ENCODE peak calls at places on chromosomes 12 and 14, in four cellular contexts. R is prostate gland, E is brain microvascular endothelial cell, H is heart right ventricle. B is an unnamed sample.

GRCh38 chr12:20142956-20143355 is 225.4 kb upstream of the PDE3A start:
- DNase-seq in R (no peak), E (no peak), H (no peak), B (no peak)

GRCh38 chr14:82642425-82642824 is 1108.8 kb upstream of the SEL1L start:
- DNase-seq in R (no peak), E (no peak), H (no peak), B (no peak)

GRCh38 chr12:92717202-92717601 is 14.4 kb downstream of the PLEKHG7 start:
- DNase-seq in R (no peak), E (peak; percentile 19), H (no peak), B (no peak)

GRCh38 chr14:78455896-78456435 is 285.8 kb downstream of the NRXN3 start:
- DNase-seq in R (no peak), E (no peak), H (no peak), B (peak; percentile 1)

GRCh38 chr14:49549881-49550280 is 36.3 kb downstream of the RPS29 start:
- DNase-seq in R (no peak), E (peak; percentile 26), H (no peak), B (no peak)

GRCh38 chr14:72736791-72737559 is 156.9 kb downstream of the DPF3 start:
- DNase-seq in R (no peak), E (no peak), H (no peak), B (no peak)

GRCh38 chr12:89671469-89671868 is 37.2 kb downstream of the ATP2B1 start:
- DNase-seq in R (no peak), E (peak; percentile 45), H (no peak), B (no peak)

GRCh38 chr12:120006248-120006975 is 17.4 kb downstream of the BICDL1 start:
- DNase-seq in R (no peak), E (no peak), H (no peak), B (no peak)

GRCh38 chr14:94058128-94058673 is 22.8 kb downstream of the DDX24 start:
- DNase-seq in R (no peak), E (no peak), H (no peak), B (no peak)

GRCh38 chr14:69351911-69352310 is 46.2 kb downstream of the ERH start:
- DNase-seq in R (no peak), E (no peak), H (no peak), B (no peak)

GRCh38 chr12:104630230-104630670 is 173.5 kb downstream of the CHST11 start:
- DNase-seq in R (no peak), E (no peak), H (no peak), B (no peak)

GRCh38 chr14:55104051-55104954 is 24.7 kb upstream of the LGALS3 start:
- DNase-seq in R (no peak), E (no peak), H (no peak), B (no peak)

GRCh38 chr14:55099741-55100140 is 29.3 kb upstream of the LGALS3 start:
- DNase-seq in R (no peak), E (no peak), H (no peak), B (no peak)

GRCh38 chr14:55102141-55102547 is 26.9 kb upstream of the LGALS3 start:
- DNase-seq in R (peak; percentile 80), E (peak; percentile 76), H (peak; percentile 77), B (peak; percentile 52)

GRCh38 chr14:55103005-55103640 is 25.9 kb upstream of the LGALS3 start:
- DNase-seq in R (peak; percentile 95), E (peak; percentile 86), H (peak; percentile 72), B (no peak)

GRCh38 chr14:55101698-55102097 is 27.4 kb upstream of the LGALS3 start:
- DNase-seq in R (no peak), E (no peak), H (no peak), B (no peak)
- H3K27ac ChIP-seq in R (peak overlapping the region; percentile 89), E (peak overlapping the region; percentile 80), H (peak overlapping the region; percentile 88), B (no peak overlapping the region)

GRCh38 chr12:47277972-47278448 is 198.3 kb upstream of the AMIGO2 start:
- DNase-seq in R (no peak), E (peak; percentile 81), H (no peak), B (no peak)

GRCh38 chr12:47273191-47273626 is 193.4 kb upstream of the AMIGO2 start:
- DNase-seq in R (no peak), E (no peak), H (no peak), B (no peak)

GRCh38 chr12:47274725-47275124 is 195.0 kb upstream of the AMIGO2 start:
- DNase-seq in R (no peak), E (no peak), H (no peak), B (no peak)

GRCh38 chr12:47277071-47277408 is 197.3 kb upstream of the AMIGO2 start:
- DNase-seq in R (peak; percentile 81), E (no peak), H (no peak), B (no peak)

DNA sequence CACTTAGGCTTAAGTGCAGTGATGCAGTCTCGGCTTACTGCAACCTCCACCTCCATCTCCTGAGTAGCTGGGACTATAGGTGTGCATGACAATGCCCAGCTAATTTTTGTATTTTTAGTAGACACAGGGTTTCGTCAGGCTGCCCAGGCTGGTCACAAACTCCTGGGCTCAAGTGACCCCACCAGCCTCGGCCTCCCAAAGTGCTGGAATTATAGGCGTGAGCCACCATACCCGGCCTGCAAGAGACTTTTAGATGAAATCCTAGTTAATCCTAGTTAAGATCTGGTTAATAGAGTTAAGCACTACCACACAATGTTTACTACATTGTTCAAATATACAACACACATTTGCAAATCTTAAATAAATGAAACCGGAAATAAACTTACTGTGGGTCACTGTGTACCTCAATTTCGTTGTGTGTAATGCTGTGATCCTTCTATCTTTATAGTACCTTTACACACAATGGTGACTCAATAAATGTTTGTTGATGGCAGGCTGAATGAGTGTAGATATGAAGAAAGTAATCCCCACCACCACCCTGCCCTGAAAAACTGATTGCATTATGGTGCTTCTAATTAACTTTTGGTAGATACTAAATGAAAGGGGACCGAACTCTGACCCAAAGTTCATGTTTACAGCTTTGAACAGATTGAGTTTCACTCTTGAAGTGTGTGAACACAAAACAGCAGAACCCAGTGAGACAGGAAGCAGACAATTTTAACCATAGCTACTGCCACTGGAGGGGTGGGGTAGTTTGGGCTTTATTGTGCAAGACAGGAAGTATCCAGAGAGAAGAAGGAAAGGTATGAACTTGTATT is 196.7 kb upstream of the AMIGO2 start:
- DNase-seq in R (no peak), E (no peak), H (peak; percentile 49), B (no peak)
- H3K27ac ChIP-seq in R (no peak overlapping the region), E (peak overlapping the region; percentile 57), H (peak overlapping the region; percentile 10), B (no peak overlapping the region)

DNA sequence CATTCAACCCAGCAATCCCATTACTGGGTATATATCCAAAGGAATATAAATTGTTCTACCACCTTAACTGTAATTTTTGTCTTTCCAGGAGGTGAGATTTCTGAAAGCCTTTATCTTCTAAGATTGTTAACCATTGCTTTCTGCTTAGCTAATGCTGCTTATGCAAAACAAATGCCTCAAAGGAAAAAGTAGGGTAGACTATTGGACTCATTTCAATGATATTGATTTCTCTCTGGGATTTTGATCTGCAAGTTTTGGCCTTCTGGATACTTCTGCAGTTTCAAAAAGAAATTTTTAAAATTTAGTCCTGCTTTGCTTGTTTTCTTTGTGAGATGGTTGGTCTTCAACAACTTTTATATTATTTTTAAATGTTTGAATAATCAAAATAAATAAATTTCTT is 108.6 kb downstream of the SLC38A4 start:
- DNase-seq in R (no peak), E (no peak), H (no peak), B (no peak)
- H3K27ac ChIP-seq in R (no peak overlapping the region), E (no peak overlapping the region), H (no peak overlapping the region), B (no peak overlapping the region)

DNA sequence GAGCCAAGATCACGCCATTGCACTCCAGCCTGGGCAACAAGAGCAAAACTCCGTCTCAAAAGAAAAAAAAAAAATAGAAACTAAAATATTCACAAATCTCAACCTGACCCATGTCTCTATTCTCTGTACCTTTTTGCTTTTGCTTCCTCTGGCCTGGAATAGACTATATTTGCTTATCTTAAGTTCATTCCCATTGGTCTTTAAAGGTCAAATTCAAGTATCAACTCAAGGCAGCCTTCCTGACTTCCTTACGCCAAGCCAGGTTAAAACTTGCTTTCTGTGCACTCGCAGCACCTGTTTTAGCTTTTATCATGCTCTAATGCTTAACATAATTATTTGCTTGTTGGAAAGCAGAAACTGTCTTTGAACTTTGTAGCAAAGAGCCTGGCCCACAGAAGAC is 14.8 kb downstream of the PYM1 start:
- DNase-seq in R (no peak), E (no peak), H (no peak), B (no peak)
- H3K27ac ChIP-seq in R (peak overlapping the region; percentile 86), E (no peak overlapping the region), H (no peak overlapping the region), B (no peak overlapping the region)

GRCh38 chr14:61478971-61479473 is 157.6 kb downstream of the PRKCH start:
- DNase-seq in R (no peak), E (no peak), H (no peak), B (no peak)

GRCh38 chr14:61476105-61476736 is 154.8 kb downstream of the PRKCH start:
- DNase-seq in R (no peak), E (no peak), H (no peak), B (no peak)

GRCh38 chr14:61475316-61475715 is 153.9 kb downstream of the PRKCH start:
- DNase-seq in R (no peak), E (peak; percentile 49), H (peak; percentile 40), B (no peak)

GRCh38 chr14:61477845-61478438 is 156.6 kb downstream of the PRKCH start:
- DNase-seq in R (no peak), E (peak; percentile 47), H (peak; percentile 61), B (no peak)

DNA sequence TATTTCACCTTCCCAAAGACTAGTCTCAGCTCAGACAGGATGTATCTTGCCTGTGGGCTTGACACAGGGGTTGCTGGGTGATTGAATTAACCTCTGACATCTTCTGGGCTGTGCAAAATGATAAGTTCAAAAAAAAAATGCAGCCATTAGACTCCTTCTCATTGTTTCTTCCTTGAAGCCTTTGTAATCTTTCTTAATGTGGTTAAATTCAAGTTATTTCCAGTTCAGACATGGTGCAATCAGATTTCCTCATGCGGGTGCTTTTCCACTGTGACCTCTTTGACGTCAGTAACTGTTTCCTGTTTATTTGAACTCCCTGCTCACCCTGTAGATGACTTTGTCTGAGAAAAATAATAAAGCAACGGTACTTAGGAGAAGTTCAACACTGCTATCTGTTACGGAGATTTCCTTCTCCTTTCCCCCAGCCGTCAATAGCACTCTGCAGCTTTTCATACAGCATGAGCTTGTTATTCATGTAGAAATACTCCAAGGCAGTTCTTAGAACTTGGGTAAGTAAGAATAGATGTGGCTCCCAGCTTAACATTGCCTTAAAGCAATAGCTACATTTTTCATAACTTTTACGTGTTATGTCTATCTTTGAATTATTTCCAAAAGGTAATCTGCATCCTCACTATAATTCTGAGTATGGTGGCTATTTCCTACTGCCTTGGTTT is 155.5 kb downstream of the PRKCH start:
- DNase-seq in R (no peak), E (peak; percentile 97), H (peak; percentile 72), B (no peak)
- H3K27ac ChIP-seq in R (peak overlapping the region; percentile 63), E (peak overlapping the region; percentile 100), H (peak overlapping the region; percentile 89), B (peak overlapping the region; percentile 92)

GRCh38 chr14:54652890-54653201 is 85.9 kb downstream of the SAMD4A start:
- DNase-seq in R (no peak), E (no peak), H (no peak), B (no peak)
- H3K27ac ChIP-seq in R (peak overlapping the region; percentile 52), E (peak overlapping the region; percentile 94), H (peak overlapping the region; percentile 88), B (peak overlapping the region; percentile 74)

GRCh38 chr14:98368214-98368613 is 903.8 kb downstream of the BCL11B start:
- DNase-seq in R (no peak), E (no peak), H (no peak), B (no peak)
- H3K27ac ChIP-seq in R (no peak overlapping the region), E (no peak overlapping the region), H (no peak overlapping the region), B (no peak overlapping the region)